ENCODE peak calls at places on chromosomes 12 and 14, in four cellular contexts. E is stimulated activated CD4-positive, alpha-beta T cell treated with anti-CD3 and anti-CD28 coated beads, Interleukin-1b, Interleukin-23, amount 100 ng/mL, for 1 hour; W is EL; A is stimulated activated CD8-positive, alpha-beta memory T cell treated with anti-CD3 and anti-CD28 coated beads, Interleukin-7, amount 100 ng/mL, for 1 hour. L is an unnamed sample.
A peak's percentile ranks its signal among the peaks of the same experiment; 100 is the strongest.

GRCh38 chr12:101414533-101415119 is 7.1 kb upstream of the ARL1 start:
- DNase-seq in W (peak; percentile 60), E (no peak), A (no peak), L (no peak)

GRCh38 chr12:27578689-27579372 is 54.8 kb downstream of the PPFIBP1 start:
- DNase-seq in A (no peak), E (no peak), W (no peak), L (no peak)

GRCh38 chr14:101876539-101876938 is 87.8 kb upstream of the DYNC1H1 start:
- DNase-seq in E (peak; percentile 42), A (peak; percentile 41), W (peak; percentile 14), L (peak; percentile 50)

GRCh38 chr14:75196468-75196867 is 20.1 kb upstream of the TMED10 start:
- DNase-seq in A (no peak), W (no peak), E (no peak), L (no peak)

GRCh38 chr14:48598458-48598857 is 923.1 kb upstream of the MDGA2 start:
- DNase-seq in A (no peak), E (no peak), W (no peak), L (no peak)

GRCh38 chr12:92827836-92828431 is 101.2 kb downstream of the EEA1 start:
- DNase-seq in A (no peak), E (no peak), W (peak; percentile 45), L (no peak)

GRCh38 chr12:50220357-50221061 is 53.3 kb upstream of the CERS5 start:
- DNase-seq in A (no peak), E (no peak), W (peak; percentile 69), L (no peak)

GRCh38 chr12:53483979-53484377 is 15.3 kb downstream of the MAP3K12 start:
- DNase-seq in E (no peak), A (no peak), W (no peak), L (no peak)

GRCh38 chr12:97109441-97109840 is 202.4 kb downstream of the NEDD1 start:
- DNase-seq in E (no peak), A (no peak), W (no peak), L (no peak)

GRCh38 chr12:75818863-75819262 is 212.7 kb downstream of the PHLDA1 start:
- DNase-seq in E (no peak), A (no peak), W (peak; percentile 53), L (no peak)

GRCh38 chr14:92945544-92945943 is 22.6 kb downstream of the CHGA start:
- DNase-seq in W (no peak), A (no peak), E (no peak), L (no peak)

GRCh38 chr12:71576546-71576945 is 87.1 kb downstream of the ZFC3H1 start:
- DNase-seq in E (no peak), A (no peak), W (no peak), L (no peak)

GRCh38 chr12:108720757-108721514 is 10.4 kb downstream of the CORO1C start:
- DNase-seq in A (no peak), W (peak; percentile 90), E (no peak), L (no peak)

GRCh38 chr12:119334459-119335170 is at the start of gene CCDC60:
- DNase-seq in W (no peak), A (no peak), E (no peak), L (no peak)

GRCh38 chr12:126668538-126668937 is 1598.4 kb upstream of the TMEM132C start:
- DNase-seq in E (no peak), W (peak; percentile 26), A (no peak), L (no peak)

GRCh38 chr12:127310548-127310947 is 956.4 kb upstream of the TMEM132C start:
- DNase-seq in W (no peak), E (no peak), A (no peak), L (no peak)

GRCh38 chr12:132282031-132282949 is 47.1 kb downstream of the GALNT9 start:
- DNase-seq in E (no peak), W (no peak), A (no peak), L (no peak)

GRCh38 chr12:106139422-106140141 is 828 bp upstream of the NUAK1 start:
- DNase-seq in W (peak; percentile 85), E (no peak), A (no peak), L (no peak)

GRCh38 chr12:109495012-109495411 is 17.6 kb downstream of the UBE3B start:
- DNase-seq in W (no peak), A (no peak), E (no peak), L (no peak)

GRCh38 chr14:90551070-90551704 is 154.4 kb downstream of the CALM1 start:
- DNase-seq in A (no peak), E (no peak), W (peak; percentile 30), L (no peak)

GRCh38 chr14:90554341-90554740 is 157.5 kb downstream of the CALM1 start:
- DNase-seq in A (no peak), W (no peak), E (no peak), L (no peak)

GRCh38 chr12:19382111-19382526 is 57.2 kb upstream of the AEBP2 start:
- DNase-seq in A (no peak), W (peak; percentile 84), E (peak; percentile 12), L (no peak)

GRCh38 chr14:91858536-91859275 is 8.6 kb downstream of the TC2N start:
- DNase-seq in E (no peak), W (peak; percentile 54), A (no peak), L (no peak)

GRCh38 chr14:99679996-99680395 is 4.1 kb upstream of the CYP46A1 start:
- DNase-seq in W (no peak), E (no peak), A (no peak), L (no peak)

GRCh38 chr12:65279387-65280112 is 1.1 kb downstream of the MSRB3 start:
- DNase-seq in E (no peak), A (no peak), W (no peak), L (no peak)

GRCh38 chr14:35727764-35728163 is 81.3 kb downstream of the RALGAPA1 start:
- DNase-seq in A (no peak), E (no peak), W (no peak), L (no peak)

GRCh38 chr12:52769946-52770345 is 7.2 kb downstream of the KRT76 start:
- DNase-seq in A (no peak), E (no peak), W (no peak), L (no peak)

GRCh38 chr14:61213116-61213720 is 67.9 kb downstream of the TMEM30B start:
- DNase-seq in E (no peak), A (no peak), W (peak; percentile 74), L (no peak)

GRCh38 chr14:71290960-71291466 is 383.8 kb downstream of the PCNX1 start:
- DNase-seq in A (no peak), W (peak; percentile 73), E (peak; percentile 10), L (no peak)

GRCh38 chr12:29707846-29708245 is 75.9 kb downstream of the TMTC1 start:
- DNase-seq in E (no peak), A (no peak), W (no peak), L (no peak)

GRCh38 chr12:6469609-6470374 is 685 bp downstream of the VAMP1 start:
- DNase-seq in W (peak; percentile 11), E (no peak), A (no peak), L (no peak)

GRCh38 chr12:53696285-53696654 is 20.4 kb upstream of the ATP5MC2 start:
- DNase-seq in A (no peak), E (no peak), W (peak; percentile 85), L (no peak)

GRCh38 chr12:4283512-4284255 is 10.1 kb downstream of the CCND2 start:
- DNase-seq in A (no peak), E (no peak), W (no peak), L (no peak)

GRCh38 chr14:50025776-50026175 is 90.6 kb downstream of the VCPKMT start:
- DNase-seq in W (no peak), E (no peak), A (no peak), L (no peak)

GRCh38 chr12:8035440-8036010 is 3.0 kb downstream of the FOXJ2 start:
- DNase-seq in A (no peak), W (no peak), E (no peak), L (no peak)